ENCODE peak calls at places on chromosomes 16 and 17, in six cellular contexts. One of them, this sample, is unnamed.

GRCh38 chr17:55348749-55349354 is 72.8 kb downstream of the MMD start:
- DNase-seq in transverse colon: peak; percentile 49
- DNase-seq in left lung: no peak
- DNase-seq in NCI-H345: peak; percentile 33
- DNase-seq in amygdala: peak; percentile 28
- DNase-seq in ELF-1: peak; percentile 55
- DNase-seq in this sample: peak; percentile 64

GRCh38 chr17:39018267-39019134 is 51.3 kb upstream of the FBXO47 start:
- DNase-seq in transverse colon: no peak
- DNase-seq in left lung: no peak
- DNase-seq in NCI-H345: no peak
- DNase-seq in amygdala: no peak
- DNase-seq in ELF-1: peak; percentile 51
- DNase-seq in this sample: no peak

GRCh38 chr17:35342207-35342744 is 31.1 kb downstream of the SLFN11 start:
- DNase-seq in transverse colon: no peak
- DNase-seq in left lung: no peak
- DNase-seq in NCI-H345: no peak
- DNase-seq in amygdala: no peak
- DNase-seq in ELF-1: no peak
- DNase-seq in this sample: no peak

GRCh38 chr17:65261682-65262636 is 124.8 kb downstream of the RGS9 start:
- DNase-seq in transverse colon: no peak
- DNase-seq in left lung: no peak
- DNase-seq in NCI-H345: no peak
- DNase-seq in amygdala: no peak
- DNase-seq in ELF-1: no peak
- DNase-seq in this sample: no peak

GRCh38 chr16:72530434-72530833 is 358.5 kb upstream of the PMFBP1 start:
- DNase-seq in transverse colon: no peak
- DNase-seq in left lung: no peak
- DNase-seq in NCI-H345: no peak
- DNase-seq in amygdala: no peak
- DNase-seq in ELF-1: no peak
- DNase-seq in this sample: no peak

GRCh38 chr17:74259667-74260524 is 14.1 kb upstream of the DNAI2 start:
- DNase-seq in transverse colon: no peak
- DNase-seq in left lung: no peak
- DNase-seq in NCI-H345: peak; percentile 72
- DNase-seq in amygdala: no peak
- DNase-seq in ELF-1: peak; percentile 38
- DNase-seq in this sample: no peak

GRCh38 chr17:55825213-55825612 is 74.4 kb downstream of the PCTP start:
- DNase-seq in transverse colon: no peak
- DNase-seq in left lung: no peak
- DNase-seq in NCI-H345: peak; percentile 3
- DNase-seq in amygdala: no peak
- DNase-seq in ELF-1: no peak
- DNase-seq in this sample: no peak

GRCh38 chr16:78462261-78463208 is 363.1 kb downstream of the WWOX start:
- DNase-seq in transverse colon: peak; percentile 19
- DNase-seq in left lung: no peak
- DNase-seq in NCI-H345: no peak
- DNase-seq in amygdala: no peak
- DNase-seq in ELF-1: no peak
- DNase-seq in this sample: no peak

GRCh38 chr16:79045191-79045590 is 555.3 kb downstream of the MAF start:
- DNase-seq in transverse colon: no peak
- DNase-seq in left lung: no peak
- DNase-seq in NCI-H345: no peak
- DNase-seq in amygdala: no peak
- DNase-seq in ELF-1: no peak
- DNase-seq in this sample: no peak

GRCh38 chr17:75271955-75272847 is 1.2 kb upstream of the MIF4GD start:
- DNase-seq in transverse colon: no peak
- DNase-seq in left lung: no peak
- DNase-seq in NCI-H345: no peak
- DNase-seq in amygdala: peak; percentile 54
- DNase-seq in ELF-1: no peak
- DNase-seq in this sample: no peak

GRCh38 chr17:44010966-44011647 is 3.7 kb downstream of the TMEM101 start:
- DNase-seq in transverse colon: no peak
- DNase-seq in left lung: no peak
- DNase-seq in NCI-H345: no peak
- DNase-seq in amygdala: no peak
- DNase-seq in ELF-1: no peak
- DNase-seq in this sample: no peak

GRCh38 chr17:21125862-21126261 is 902 bp upstream of the DHRS7B start:
- DNase-seq in transverse colon: no peak
- DNase-seq in left lung: no peak
- DNase-seq in NCI-H345: no peak
- DNase-seq in amygdala: no peak
- DNase-seq in ELF-1: no peak
- DNase-seq in this sample: no peak

GRCh38 chr17:9402590-9403199 is 172.9 kb downstream of the STX8 start:
- DNase-seq in transverse colon: peak; percentile 25
- DNase-seq in left lung: no peak
- DNase-seq in NCI-H345: peak; percentile 1
- DNase-seq in amygdala: no peak
- DNase-seq in ELF-1: peak; percentile 35
- DNase-seq in this sample: peak; percentile 65

GRCh38 chr16:26137956-26138355 is 446.2 kb downstream of the HS3ST4 start:
- DNase-seq in transverse colon: no peak
- DNase-seq in left lung: no peak
- DNase-seq in NCI-H345: no peak
- DNase-seq in amygdala: no peak
- DNase-seq in ELF-1: no peak
- DNase-seq in this sample: no peak

GRCh38 chr16:1825864-1826690 is 548 bp downstream of the HAGH start:
- DNase-seq in transverse colon: peak; percentile 63
- DNase-seq in left lung: no peak
- DNase-seq in NCI-H345: peak; percentile 75
- DNase-seq in amygdala: no peak
- DNase-seq in ELF-1: peak; percentile 26
- DNase-seq in this sample: peak; percentile 73

GRCh38 chr17:65294184-65294719 is 157.1 kb downstream of the RGS9 start:
- DNase-seq in transverse colon: peak; percentile 75
- DNase-seq in left lung: peak; percentile 49
- DNase-seq in NCI-H345: peak; percentile 55
- DNase-seq in amygdala: peak; percentile 61
- DNase-seq in ELF-1: peak; percentile 90
- DNase-seq in this sample: peak; percentile 74

GRCh38 chr16:5604770-5605169 is 507.2 kb upstream of the EEF2KMT start:
- DNase-seq in transverse colon: no peak
- DNase-seq in left lung: no peak
- DNase-seq in NCI-H345: peak; percentile 1
- DNase-seq in amygdala: peak; percentile 5
- DNase-seq in ELF-1: peak; percentile 46
- DNase-seq in this sample: peak; percentile 11

GRCh38 chr17:33668516-33668915 is 375.4 kb upstream of the ASIC2 start:
- DNase-seq in transverse colon: no peak
- DNase-seq in left lung: no peak
- DNase-seq in NCI-H345: no peak
- DNase-seq in amygdala: no peak
- DNase-seq in ELF-1: no peak
- DNase-seq in this sample: no peak

GRCh38 chr16:64412578-64413280 is 709.1 kb downstream of the CDH11 start:
- DNase-seq in transverse colon: no peak
- DNase-seq in left lung: no peak
- DNase-seq in NCI-H345: no peak
- DNase-seq in amygdala: no peak
- DNase-seq in ELF-1: no peak
- DNase-seq in this sample: no peak

This sample was measured in small intestine.